ENCODE peak calls at places on chromosomes 12 and 14, in ten cellular contexts. One of them, this sample, is unnamed. For H3K36me3, the result is how much of the 10 kb centered on the place peaks cover.

GRCh38 chr12:93518725-93519124 is 51.4 kb downstream of the MRPL42 start:
- DNase-seq in WERI-Rb-1: no peak
- DNase-seq in tibial artery: no peak
- DNase-seq in pancreas: no peak
- DNase-seq in DND-41: no peak
- DNase-seq in uterus: no peak
- DNase-seq in lower lobe of right lung: no peak
- DNase-seq in fibroblast of lung: peak
- DNase-seq in psoas muscle: no peak
- DNase-seq in stomach: no peak
- DNase-seq in this sample: no peak

GRCh38 chr14:73712540-73713141 is 1.5 kb downstream of the PNMA1 start:
- DNase-seq in psoas muscle: no peak
- DNase-seq in tibial artery: no peak
- DNase-seq in uterus: no peak
- DNase-seq in pancreas: no peak
- DNase-seq in DND-41: peak
- DNase-seq in stomach: no peak
- DNase-seq in fibroblast of lung: peak
- DNase-seq in WERI-Rb-1: no peak
- DNase-seq in lower lobe of right lung: no peak
- DNase-seq in this sample: no peak

GRCh38 chr12:68175566-68176033 is 16.1 kb upstream of the IFNG start:
- DNase-seq in WERI-Rb-1: no peak
- DNase-seq in uterus: no peak
- DNase-seq in fibroblast of lung: no peak
- DNase-seq in DND-41: peak
- DNase-seq in pancreas: no peak
- DNase-seq in tibial artery: no peak
- DNase-seq in stomach: no peak
- DNase-seq in lower lobe of right lung: no peak
- DNase-seq in psoas muscle: no peak
- DNase-seq in this sample: no peak

GRCh38 chr12:3293446-3294161 is 197.4 kb upstream of the PRMT8 start:
- DNase-seq in pancreas: no peak
- DNase-seq in uterus: no peak
- DNase-seq in tibial artery: no peak
- DNase-seq in DND-41: no peak
- DNase-seq in stomach: no peak
- DNase-seq in fibroblast of lung: peak
- DNase-seq in psoas muscle: no peak
- DNase-seq in WERI-Rb-1: peak
- DNase-seq in lower lobe of right lung: no peak
- DNase-seq in this sample: no peak

GRCh38 chr12:131622422-131622955 is 88.4 kb upstream of the SFSWAP start:
- DNase-seq in stomach: no peak
- DNase-seq in uterus: no peak
- DNase-seq in pancreas: no peak
- DNase-seq in psoas muscle: no peak
- DNase-seq in DND-41: no peak
- DNase-seq in WERI-Rb-1: no peak
- DNase-seq in fibroblast of lung: no peak
- DNase-seq in tibial artery: peak
- DNase-seq in lower lobe of right lung: no peak
- DNase-seq in this sample: peak

GRCh38 chr12:68247785-68248184 is 5.6 kb downstream of the IL22 start:
- DNase-seq in lower lobe of right lung: no peak
- DNase-seq in uterus: no peak
- DNase-seq in DND-41: no peak
- DNase-seq in tibial artery: no peak
- DNase-seq in pancreas: no peak
- DNase-seq in psoas muscle: no peak
- DNase-seq in stomach: no peak
- DNase-seq in fibroblast of lung: no peak
- DNase-seq in WERI-Rb-1: no peak
- DNase-seq in this sample: no peak

GRCh38 chr12:124893792-124894516 is 20.5 kb downstream of the UBC start:
- DNase-seq in stomach: no peak
- DNase-seq in tibial artery: no peak
- DNase-seq in WERI-Rb-1: no peak
- DNase-seq in fibroblast of lung: no peak
- DNase-seq in uterus: no peak
- DNase-seq in psoas muscle: no peak
- DNase-seq in DND-41: no peak
- DNase-seq in pancreas: no peak
- DNase-seq in lower lobe of right lung: no peak
- DNase-seq in this sample: no peak

GRCh38 chr14:56378474-56378873 is 201.1 kb upstream of the TMEM260 start:
- DNase-seq in DND-41: no peak
- DNase-seq in psoas muscle: no peak
- DNase-seq in tibial artery: no peak
- DNase-seq in fibroblast of lung: peak
- DNase-seq in uterus: no peak
- DNase-seq in stomach: no peak
- DNase-seq in pancreas: no peak
- DNase-seq in lower lobe of right lung: no peak
- DNase-seq in WERI-Rb-1: no peak
- DNase-seq in this sample: no peak

GRCh38 chr12:76303989-76304460 is 44.2 kb downstream of the BBS10 start:
- DNase-seq in lower lobe of right lung: no peak
- DNase-seq in DND-41: no peak
- DNase-seq in WERI-Rb-1: no peak
- DNase-seq in stomach: no peak
- DNase-seq in psoas muscle: no peak
- DNase-seq in uterus: no peak
- DNase-seq in fibroblast of lung: peak
- DNase-seq in pancreas: no peak
- DNase-seq in tibial artery: no peak
- DNase-seq in this sample: no peak

GRCh38 chr12:13004368-13004767 is 4.3 kb upstream of the HEBP1 start:
- DNase-seq in uterus: no peak
- DNase-seq in psoas muscle: no peak
- DNase-seq in tibial artery: no peak
- DNase-seq in stomach: no peak
- DNase-seq in lower lobe of right lung: no peak
- DNase-seq in pancreas: no peak
- DNase-seq in fibroblast of lung: no peak
- DNase-seq in DND-41: no peak
- DNase-seq in WERI-Rb-1: no peak
- DNase-seq in this sample: no peak

GRCh38 chr12:71071466-71072097 is 86.2 kb downstream of the TSPAN8 start:
- DNase-seq in lower lobe of right lung: no peak
- DNase-seq in stomach: no peak
- DNase-seq in tibial artery: no peak
- DNase-seq in pancreas: no peak
- DNase-seq in DND-41: no peak
- DNase-seq in WERI-Rb-1: no peak
- DNase-seq in fibroblast of lung: peak
- DNase-seq in psoas muscle: no peak
- DNase-seq in uterus: no peak
- DNase-seq in this sample: no peak

GRCh38 chr14:49306152-49306751 is 279.9 kb downstream of the RPS29 start:
- DNase-seq in uterus: no peak
- DNase-seq in pancreas: no peak
- DNase-seq in WERI-Rb-1: no peak
- DNase-seq in psoas muscle: no peak
- DNase-seq in DND-41: no peak
- DNase-seq in stomach: no peak
- DNase-seq in fibroblast of lung: peak
- DNase-seq in tibial artery: no peak
- DNase-seq in lower lobe of right lung: no peak
- DNase-seq in this sample: no peak

GRCh38 chr12:104498211-104498801 is 41.6 kb downstream of the CHST11 start:
- DNase-seq in lower lobe of right lung: no peak
- DNase-seq in psoas muscle: no peak
- DNase-seq in uterus: no peak
- DNase-seq in pancreas: no peak
- DNase-seq in stomach: no peak
- DNase-seq in tibial artery: no peak
- DNase-seq in fibroblast of lung: peak
- DNase-seq in DND-41: peak
- DNase-seq in WERI-Rb-1: no peak
- DNase-seq in this sample: no peak

GRCh38 chr14:54555651-54556050 is 11.3 kb upstream of the SAMD4A start:
- DNase-seq in tibial artery: no peak
- DNase-seq in stomach: no peak
- DNase-seq in pancreas: no peak
- DNase-seq in fibroblast of lung: no peak
- DNase-seq in psoas muscle: no peak
- DNase-seq in lower lobe of right lung: no peak
- DNase-seq in DND-41: no peak
- DNase-seq in uterus: no peak
- DNase-seq in WERI-Rb-1: no peak
- DNase-seq in this sample: no peak
- TF ChIP-seq CTCF in tibial artery: no peak
- TF ChIP-seq CTCF in stomach: no peak
- TF ChIP-seq CTCF in pancreas: no peak
- TF ChIP-seq CTCF in fibroblast of lung: peak
- TF ChIP-seq CTCF in psoas muscle: no peak
- TF ChIP-seq CTCF in lower lobe of right lung: no peak
- TF ChIP-seq CTCF in DND-41: no peak
- TF ChIP-seq CTCF in uterus: no peak
- TF ChIP-seq CTCF in WERI-Rb-1: no peak
- TF ChIP-seq CTCF in this sample: no peak

GRCh38 chr12:26940820-26941219 is 2.5 kb downstream of the FGFR1OP2 start:
- DNase-seq in DND-41: peak
- DNase-seq in uterus: no peak
- DNase-seq in stomach: no peak
- DNase-seq in lower lobe of right lung: no peak
- DNase-seq in fibroblast of lung: peak
- DNase-seq in psoas muscle: no peak
- DNase-seq in WERI-Rb-1: no peak
- DNase-seq in tibial artery: no peak
- DNase-seq in pancreas: no peak
- DNase-seq in this sample: no peak

GRCh38 chr12:26938660-26939185 is 453 bp downstream of the FGFR1OP2 start:
- DNase-seq in tibial artery: no peak
- DNase-seq in lower lobe of right lung: no peak
- DNase-seq in uterus: no peak
- DNase-seq in WERI-Rb-1: no peak
- DNase-seq in pancreas: peak
- DNase-seq in fibroblast of lung: no peak
- DNase-seq in psoas muscle: no peak
- DNase-seq in stomach: peak
- DNase-seq in DND-41: no peak
- DNase-seq in this sample: no peak

GRCh38 chr12:26939192-26939832 is 1.0 kb downstream of the FGFR1OP2 start:
- DNase-seq in pancreas: no peak
- DNase-seq in lower lobe of right lung: no peak
- DNase-seq in psoas muscle: no peak
- DNase-seq in DND-41: no peak
- DNase-seq in WERI-Rb-1: no peak
- DNase-seq in fibroblast of lung: peak
- DNase-seq in tibial artery: no peak
- DNase-seq in uterus: no peak
- DNase-seq in stomach: no peak
- DNase-seq in this sample: no peak

GRCh38 chr12:26939953-26940352 is 1.7 kb downstream of the FGFR1OP2 start:
- DNase-seq in WERI-Rb-1: no peak
- DNase-seq in DND-41: no peak
- DNase-seq in tibial artery: no peak
- DNase-seq in fibroblast of lung: no peak
- DNase-seq in pancreas: no peak
- DNase-seq in stomach: no peak
- DNase-seq in lower lobe of right lung: no peak
- DNase-seq in psoas muscle: no peak
- DNase-seq in uterus: no peak
- DNase-seq in this sample: no peak

DNA sequence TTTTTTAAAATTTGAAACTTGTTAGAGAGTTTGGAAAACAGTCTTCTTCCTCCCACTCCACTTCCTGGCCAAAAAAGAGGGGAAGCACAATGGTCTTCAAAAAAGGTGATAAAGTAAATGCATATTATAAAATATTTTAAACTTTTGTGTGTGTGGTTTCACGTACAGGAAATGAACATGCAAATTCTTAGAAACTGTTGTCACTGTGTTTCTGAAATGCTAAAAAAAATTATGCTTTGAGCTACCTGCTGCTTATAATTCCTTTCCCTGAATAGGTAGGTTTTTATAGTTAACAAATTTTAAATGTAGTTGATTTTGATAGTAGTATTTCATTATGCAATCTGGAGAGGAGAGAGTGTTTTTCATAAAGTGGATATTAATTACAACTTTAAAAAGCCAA is 3.0 kb downstream of the FGFR1OP2 start:
- DNase-seq in tibial artery: no peak
- DNase-seq in uterus: no peak
- DNase-seq in fibroblast of lung: no peak
- DNase-seq in lower lobe of right lung: no peak
- DNase-seq in pancreas: no peak
- DNase-seq in stomach: no peak
- DNase-seq in DND-41: no peak
- DNase-seq in WERI-Rb-1: no peak
- DNase-seq in psoas muscle: no peak
- DNase-seq in this sample: no peak
- H3K4me3 ChIP-seq in tibial artery: no peak
- H3K4me3 ChIP-seq in uterus: no peak
- H3K4me3 ChIP-seq in fibroblast of lung: no peak
- H3K4me3 ChIP-seq in lower lobe of right lung: peak
- H3K4me3 ChIP-seq in pancreas: no peak
- H3K4me3 ChIP-seq in stomach: no peak
- H3K4me3 ChIP-seq in DND-41: peak
- H3K4me3 ChIP-seq in WERI-Rb-1: no peak
- H3K4me3 ChIP-seq in psoas muscle: no peak
- H3K4me3 ChIP-seq in this sample: no peak

GRCh38 chr12:120194226-120194533 is 335 bp downstream of the GCN1 start:
- DNase-seq in fibroblast of lung: no peak
- DNase-seq in stomach: no peak
- DNase-seq in lower lobe of right lung: no peak
- DNase-seq in DND-41: no peak
- DNase-seq in uterus: no peak
- DNase-seq in WERI-Rb-1: no peak
- DNase-seq in psoas muscle: no peak
- DNase-seq in tibial artery: no peak
- DNase-seq in pancreas: no peak
- DNase-seq in this sample: no peak
- H3K36me3 ChIP-seq in fibroblast of lung: under half
- H3K36me3 ChIP-seq in stomach: half or more
- H3K36me3 ChIP-seq in lower lobe of right lung: half or more
- H3K36me3 ChIP-seq in DND-41: half or more
- H3K36me3 ChIP-seq in uterus: under half
- H3K36me3 ChIP-seq in WERI-Rb-1: half or more
- H3K36me3 ChIP-seq in psoas muscle: half or more
- H3K36me3 ChIP-seq in tibial artery: under half
- H3K36me3 ChIP-seq in pancreas: under half
- H3K36me3 ChIP-seq in this sample: half or more

DNA sequence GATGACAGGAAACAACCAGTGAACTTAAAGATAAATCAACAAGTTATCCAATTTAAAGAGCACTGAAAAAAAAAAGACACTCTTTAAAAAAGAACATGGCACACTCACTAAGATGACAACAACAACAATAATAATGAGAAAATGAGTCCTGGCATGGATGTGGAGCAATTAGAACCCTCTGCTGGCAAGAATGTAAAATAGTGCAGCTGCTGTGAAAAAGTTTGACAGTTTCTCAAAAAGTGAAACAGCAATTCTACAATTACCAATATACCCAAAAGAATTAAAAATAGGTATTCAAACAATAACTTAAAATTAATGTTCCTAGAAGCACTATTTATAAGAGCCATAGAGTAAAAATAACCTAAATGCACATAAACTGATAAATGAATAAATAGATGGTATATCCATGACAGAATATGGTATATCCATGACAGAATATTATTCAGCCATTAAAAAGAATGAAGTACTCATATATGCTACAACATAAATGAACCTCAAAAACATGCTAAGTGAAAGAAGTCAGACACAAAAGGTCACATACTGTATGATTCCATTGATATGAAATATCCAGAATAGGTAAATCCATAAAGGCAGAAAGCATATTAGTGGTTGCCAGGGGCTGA is 49.1 kb upstream of the GPHB5 start:
- DNase-seq in stomach: no peak
- DNase-seq in uterus: no peak
- DNase-seq in psoas muscle: no peak
- DNase-seq in pancreas: no peak
- DNase-seq in lower lobe of right lung: no peak
- DNase-seq in DND-41: no peak
- DNase-seq in fibroblast of lung: no peak
- DNase-seq in WERI-Rb-1: no peak
- DNase-seq in tibial artery: no peak
- DNase-seq in this sample: no peak
- TF ChIP-seq CTCF in stomach: no peak
- TF ChIP-seq CTCF in uterus: no peak
- TF ChIP-seq CTCF in psoas muscle: no peak
- TF ChIP-seq CTCF in pancreas: no peak
- TF ChIP-seq CTCF in lower lobe of right lung: no peak
- TF ChIP-seq CTCF in DND-41: no peak
- TF ChIP-seq CTCF in fibroblast of lung: no peak
- TF ChIP-seq CTCF in WERI-Rb-1: no peak
- TF ChIP-seq CTCF in tibial artery: no peak
- TF ChIP-seq CTCF in this sample: no peak

This sample was measured in heart left ventricle.